ENCODE peak calls at places on chromosomes 16 and 17, in eight cellular contexts. W is brain microvascular endothelial cell; M is activated CD4-positive, alpha-beta T cell treated with anti-CD3 and anti-CD28 coated beads, Interleukin-2, amount 50 U/mL, for 1 hour; A is activated T-cell treated with anti-CD3 and anti-CD28 coated beads for 24 hours; J is ELR; F is cerebellum; I is stimulated activated CD4-positive, alpha-beta T cell treated with anti-CD3 and anti-CD28 coated beads, Interleukin-1b, Interleukin-23, amount 100 ng/mL, for 24 hours; K is progenitor cell of endocrine pancreas. Y is an unnamed sample.
A peak's percentile ranks its signal among the peaks of the same experiment; 100 is the strongest.

GRCh38 chr16:83973581-83974385 is 5.7 kb downstream of the NECAB2 start:
- DNase-seq in W (no peak), M (no peak), A (no peak), J (no peak), F (no peak), I (no peak), K (no peak), Y (no peak)

GRCh38 chr16:49556252-49557069 is 182.9 kb downstream of the C16orf78 start:
- DNase-seq in W (peak; percentile 56), M (no peak), A (no peak), J (peak; percentile 17), F (no peak), I (no peak), K (peak; percentile 25), Y (no peak)

GRCh38 chr17:81962499-81963441 is 1.8 kb upstream of the NOTUM start:
- DNase-seq in W (no peak), M (no peak), A (no peak), J (no peak), F (no peak), I (no peak), K (no peak), Y (no peak)

GRCh38 chr16:87098361-87098760 is 218.8 kb downstream of the C16orf95 start:
- DNase-seq in W (no peak), M (no peak), A (no peak), J (no peak), F (no peak), I (no peak), K (no peak), Y (no peak)

GRCh38 chr17:44065668-44066203 is 735 bp downstream of the LSM12 start:
- DNase-seq in W (no peak), M (no peak), A (peak; percentile 3), J (peak; percentile 30), F (no peak), I (no peak), K (no peak), Y (no peak)

GRCh38 chr17:44981221-44981968 is 13.3 kb upstream of the C1QL1 start:
- DNase-seq in W (peak; percentile 51), M (no peak), A (no peak), J (peak; percentile 88), F (no peak), I (no peak), K (no peak), Y (no peak)

GRCh38 chr16:66549284-66550131 is at the start of gene TK2:
- DNase-seq in W (peak; percentile 62), M (peak; percentile 34), A (peak; percentile 63), J (peak; percentile 81), F (peak; percentile 73), I (peak; percentile 74), K (peak; percentile 46), Y (peak; percentile 47)

GRCh38 chr16:23134274-23134673 is 15.0 kb downstream of the USP31 start:
- DNase-seq in W (peak; percentile 31), M (no peak), A (no peak), J (no peak), F (no peak), I (no peak), K (no peak), Y (no peak)

GRCh38 chr17:1004769-1005295 is 7.9 kb downstream of the TIMM22 start:
- DNase-seq in W (no peak), M (no peak), A (no peak), J (no peak), F (no peak), I (no peak), K (no peak), Y (no peak)

GRCh38 chr16:84463221-84463620 is 41.2 kb downstream of the MEAK7 start:
- DNase-seq in W (no peak), M (no peak), A (no peak), J (no peak), F (no peak), I (no peak), K (no peak), Y (no peak)

GRCh38 chr17:47730681-47731080 is 2.4 kb upstream of the TBX21 start:
- DNase-seq in W (no peak), M (no peak), A (no peak), J (no peak), F (no peak), I (no peak), K (no peak), Y (no peak)

GRCh38 chr16:68259007-68259406 is 5.3 kb upstream of the SLC7A6 start:
- DNase-seq in W (no peak), M (no peak), A (no peak), J (no peak), F (peak; percentile 53), I (no peak), K (no peak), Y (no peak)

GRCh38 chr17:75090871-75091854 is 3.4 kb downstream of the SLC16A5 start:
- DNase-seq in W (no peak), M (no peak), A (no peak), J (no peak), F (no peak), I (no peak), K (no peak), Y (no peak)

GRCh38 chr17:17919169-17920107 is 52.8 kb downstream of the TOM1L2 start:
- DNase-seq in W (peak; percentile 67), M (peak; percentile 62), A (peak; percentile 57), J (peak; percentile 84), F (peak; percentile 75), I (peak; percentile 48), K (peak; percentile 48), Y (peak; percentile 48)

GRCh38 chr17:61409301-61410099 is 9.9 kb downstream of the TBX2 start:
- DNase-seq in W (no peak), M (no peak), A (no peak), J (peak; percentile 82), F (no peak), I (no peak), K (peak; percentile 48), Y (peak; percentile 65)

GRCh38 chr17:14019186-14019956 is 49.9 kb upstream of the COX10 start:
- DNase-seq in W (peak; percentile 55), M (no peak), A (peak; percentile 12), J (peak; percentile 36), F (no peak), I (no peak), K (no peak), Y (no peak)

GRCh38 chr16:30889721-30890120 is 4.2 kb downstream of the BCL7C start:
- DNase-seq in W (no peak), M (no peak), A (no peak), J (no peak), F (no peak), I (no peak), K (no peak), Y (no peak)

GRCh38 chr17:1629647-1630310 is 1.1 kb upstream of the SLC43A2 start:
- DNase-seq in W (no peak), M (peak; percentile 68), A (peak; percentile 64), J (peak; percentile 52), F (no peak), I (peak; percentile 77), K (no peak), Y (peak; percentile 82)

GRCh38 chr16:82633964-82634600 is 7.3 kb downstream of the CDH13 start:
- DNase-seq in W (no peak), M (no peak), A (no peak), J (peak; percentile 74), F (no peak), I (no peak), K (no peak), Y (no peak)

GRCh38 chr17:51857052-51857593 is 301.4 kb downstream of the CA10 start:
- DNase-seq in W (no peak), M (no peak), A (no peak), J (peak; percentile 5), F (peak; percentile 60), I (no peak), K (no peak), Y (no peak)

GRCh38 chr17:36485027-36485426 is 1.5 kb upstream of the ZNHIT3 start:
- DNase-seq in W (no peak), M (no peak), A (no peak), J (no peak), F (no peak), I (no peak), K (no peak), Y (no peak)

GRCh38 chr17:76501827-76502307 is 644 bp upstream of the RHBDF2 start:
- DNase-seq in W (no peak), M (no peak), A (no peak), J (no peak), F (no peak), I (no peak), K (no peak), Y (no peak)

GRCh38 chr16:85094176-85094805 is 18.0 kb downstream of the CIBAR2 start:
- DNase-seq in W (no peak), M (no peak), A (no peak), J (no peak), F (no peak), I (no peak), K (no peak), Y (no peak)

GRCh38 chr17:3037259-3037658 is 26.1 kb downstream of the OR1D5 start:
- DNase-seq in W (no peak), M (no peak), A (no peak), J (no peak), F (no peak), I (no peak), K (no peak), Y (no peak)